ENCODE peak calls at places on chromosome 5, in seven cellular contexts. One of them, this sample, is unnamed.

GRCh38 chr5:154110781-154111180 is 72.0 kb downstream of the MFAP3 start:
- DNase-seq in thoracic aorta: no peak
- DNase-seq in iPS-NIHi11: no peak
- DNase-seq in activated naive CD8-positive, alpha-beta T cell treated with anti-CD3 and anti-CD28 coated beads, Interleukin-2, amount 50 U/mL, for 24 hours: no peak
- DNase-seq in NCI-H1930: no peak
- DNase-seq in stimulated activated CD4-positive, alpha-beta T cell treated with anti-CD3 and anti-CD28 coated beads, Interleukin-1b, Interleukin-23, amount 100 ng/mL, for 48 hours: no peak
- DNase-seq in T-cell: no peak
- DNase-seq in this sample: no peak

GRCh38 chr5:87872986-87873385 is 395.7 kb downstream of the TMEM161B start:
- DNase-seq in iPS-NIHi11: no peak
- DNase-seq in T-cell: no peak
- DNase-seq in NCI-H1930: no peak
- DNase-seq in stimulated activated CD4-positive, alpha-beta T cell treated with anti-CD3 and anti-CD28 coated beads, Interleukin-1b, Interleukin-23, amount 100 ng/mL, for 48 hours: no peak
- DNase-seq in activated naive CD8-positive, alpha-beta T cell treated with anti-CD3 and anti-CD28 coated beads, Interleukin-2, amount 50 U/mL, for 24 hours: no peak
- DNase-seq in thoracic aorta: no peak
- DNase-seq in this sample: no peak

GRCh38 chr5:68379275-68380026 is 163.9 kb downstream of the PIK3R1 start:
- DNase-seq in activated naive CD8-positive, alpha-beta T cell treated with anti-CD3 and anti-CD28 coated beads, Interleukin-2, amount 50 U/mL, for 24 hours: no peak
- DNase-seq in iPS-NIHi11: no peak
- DNase-seq in NCI-H1930: no peak
- DNase-seq in stimulated activated CD4-positive, alpha-beta T cell treated with anti-CD3 and anti-CD28 coated beads, Interleukin-1b, Interleukin-23, amount 100 ng/mL, for 48 hours: no peak
- DNase-seq in T-cell: no peak
- DNase-seq in thoracic aorta: peak
- DNase-seq in this sample: no peak

GRCh38 chr5:75567710-75568109 is 43.5 kb upstream of the ANKDD1B start:
- DNase-seq in iPS-NIHi11: peak
- DNase-seq in thoracic aorta: no peak
- DNase-seq in T-cell: no peak
- DNase-seq in NCI-H1930: no peak
- DNase-seq in activated naive CD8-positive, alpha-beta T cell treated with anti-CD3 and anti-CD28 coated beads, Interleukin-2, amount 50 U/mL, for 24 hours: no peak
- DNase-seq in stimulated activated CD4-positive, alpha-beta T cell treated with anti-CD3 and anti-CD28 coated beads, Interleukin-1b, Interleukin-23, amount 100 ng/mL, for 48 hours: peak
- DNase-seq in this sample: no peak

GRCh38 chr5:115600771-115601170 is 1.5 kb downstream of the TICAM2 start:
- DNase-seq in thoracic aorta: no peak
- DNase-seq in activated naive CD8-positive, alpha-beta T cell treated with anti-CD3 and anti-CD28 coated beads, Interleukin-2, amount 50 U/mL, for 24 hours: no peak
- DNase-seq in T-cell: no peak
- DNase-seq in stimulated activated CD4-positive, alpha-beta T cell treated with anti-CD3 and anti-CD28 coated beads, Interleukin-1b, Interleukin-23, amount 100 ng/mL, for 48 hours: no peak
- DNase-seq in NCI-H1930: no peak
- DNase-seq in iPS-NIHi11: no peak
- DNase-seq in this sample: no peak

GRCh38 chr5:158212915-158213314 is 354.0 kb upstream of the CLINT1 start:
- DNase-seq in NCI-H1930: no peak
- DNase-seq in T-cell: no peak
- DNase-seq in activated naive CD8-positive, alpha-beta T cell treated with anti-CD3 and anti-CD28 coated beads, Interleukin-2, amount 50 U/mL, for 24 hours: no peak
- DNase-seq in iPS-NIHi11: peak
- DNase-seq in stimulated activated CD4-positive, alpha-beta T cell treated with anti-CD3 and anti-CD28 coated beads, Interleukin-1b, Interleukin-23, amount 100 ng/mL, for 48 hours: no peak
- DNase-seq in thoracic aorta: no peak
- DNase-seq in this sample: no peak

GRCh38 chr5:14521748-14522147 is 59.8 kb upstream of the OTULINL start:
- DNase-seq in activated naive CD8-positive, alpha-beta T cell treated with anti-CD3 and anti-CD28 coated beads, Interleukin-2, amount 50 U/mL, for 24 hours: no peak
- DNase-seq in thoracic aorta: no peak
- DNase-seq in T-cell: no peak
- DNase-seq in stimulated activated CD4-positive, alpha-beta T cell treated with anti-CD3 and anti-CD28 coated beads, Interleukin-1b, Interleukin-23, amount 100 ng/mL, for 48 hours: no peak
- DNase-seq in iPS-NIHi11: no peak
- DNase-seq in NCI-H1930: no peak
- DNase-seq in this sample: no peak

GRCh38 chr5:89128097-89128496 is 245.1 kb upstream of the MEF2C start:
- DNase-seq in iPS-NIHi11: no peak
- DNase-seq in activated naive CD8-positive, alpha-beta T cell treated with anti-CD3 and anti-CD28 coated beads, Interleukin-2, amount 50 U/mL, for 24 hours: no peak
- DNase-seq in NCI-H1930: no peak
- DNase-seq in thoracic aorta: no peak
- DNase-seq in T-cell: no peak
- DNase-seq in stimulated activated CD4-positive, alpha-beta T cell treated with anti-CD3 and anti-CD28 coated beads, Interleukin-1b, Interleukin-23, amount 100 ng/mL, for 48 hours: no peak
- DNase-seq in this sample: no peak

GRCh38 chr5:170484459-170484831 is 19.4 kb upstream of the KCNIP1 start:
- DNase-seq in T-cell: no peak
- DNase-seq in activated naive CD8-positive, alpha-beta T cell treated with anti-CD3 and anti-CD28 coated beads, Interleukin-2, amount 50 U/mL, for 24 hours: no peak
- DNase-seq in NCI-H1930: no peak
- DNase-seq in stimulated activated CD4-positive, alpha-beta T cell treated with anti-CD3 and anti-CD28 coated beads, Interleukin-1b, Interleukin-23, amount 100 ng/mL, for 48 hours: no peak
- DNase-seq in iPS-NIHi11: no peak
- DNase-seq in thoracic aorta: no peak
- DNase-seq in this sample: no peak

GRCh38 chr5:32501623-32502022 is 57.1 kb upstream of the ZFR start:
- DNase-seq in NCI-H1930: no peak
- DNase-seq in thoracic aorta: no peak
- DNase-seq in iPS-NIHi11: no peak
- DNase-seq in T-cell: no peak
- DNase-seq in activated naive CD8-positive, alpha-beta T cell treated with anti-CD3 and anti-CD28 coated beads, Interleukin-2, amount 50 U/mL, for 24 hours: no peak
- DNase-seq in stimulated activated CD4-positive, alpha-beta T cell treated with anti-CD3 and anti-CD28 coated beads, Interleukin-1b, Interleukin-23, amount 100 ng/mL, for 48 hours: no peak
- DNase-seq in this sample: no peak